ENCODE peak calls at places on chromosomes 12 and 14, in nine cellular contexts. P, I, C, V, Z, S, O, K and R are unnamed samples.

GRCh38 chr12:60577607-60578006 is 981.8 kb downstream of the SLC16A7 start:
- DNase-seq in V (no peak), I (peak), C (no peak), S (no peak), O (no peak), Z (no peak), P (no peak), K (no peak), R (no peak)

GRCh38 chr12:7072024-7072423 is 11.5 kb downstream of the C1S start:
- DNase-seq in C (no peak), Z (no peak), O (no peak), P (no peak), V (no peak), I (no peak), S (no peak), K (no peak), R (no peak)

GRCh38 chr14:52063107-52063506 is 5.8 kb downstream of the NID2 start:
- DNase-seq in V (no peak), K (no peak), P (no peak), Z (no peak), I (peak), O (no peak), S (no peak), C (no peak), R (no peak)

GRCh38 chr12:14828896-14829295 is 14.4 kb downstream of the ART4 start:
- DNase-seq in K (no peak), V (no peak), P (no peak), Z (no peak), S (no peak), O (no peak), C (no peak), I (no peak), R (no peak)

GRCh38 chr12:46459111-46459510 is 86.5 kb upstream of the SLC38A2 start:
- DNase-seq in P (no peak), K (no peak), V (no peak), C (no peak), I (no peak), S (no peak), Z (no peak), O (peak), R (no peak)

GRCh38 chr12:75933136-75933535 is 98.4 kb downstream of the PHLDA1 start:
- DNase-seq in C (no peak), K (no peak), S (no peak), O (peak), Z (no peak), P (no peak), V (no peak), I (no peak), R (no peak)

GRCh38 chr14:89973234-89973823 is 17.6 kb downstream of the TDP1 start:
- DNase-seq in V (peak), I (peak), K (peak), Z (peak), P (no peak), C (peak), O (peak), S (peak), R (peak)

GRCh38 chr14:61973981-61974380 is 211.8 kb downstream of the SNAPC1 start:
- DNase-seq in Z (no peak), P (no peak), S (no peak), O (peak), I (no peak), K (no peak), V (no peak), C (no peak), R (no peak)

GRCh38 chr14:30906752-30907658 is 32.6 kb downstream of the COCH start:
- DNase-seq in I (no peak), S (no peak), P (no peak), K (no peak), V (no peak), O (peak), Z (no peak), C (no peak), R (no peak)

GRCh38 chr14:48251290-48251689 is 575.9 kb upstream of the MDGA2 start:
- DNase-seq in K (no peak), S (no peak), O (no peak), P (no peak), Z (no peak), V (no peak), I (no peak), C (no peak), R (no peak)

GRCh38 chr12:118035194-118036041 is 18.9 kb downstream of the RFC5 start:
- DNase-seq in Z (no peak), I (no peak), P (no peak), C (no peak), S (no peak), V (no peak), K (no peak), O (no peak), R (no peak)

GRCh38 chr12:90953956-90954421 is 987 bp downstream of the CCER1 start:
- DNase-seq in C (no peak), O (no peak), I (no peak), Z (no peak), V (no peak), S (no peak), K (peak), P (no peak), R (no peak)

GRCh38 chr14:49612671-49613070 is 7.8 kb downstream of the RPL36AL start:
- DNase-seq in I (no peak), C (no peak), K (no peak), Z (no peak), O (no peak), V (no peak), P (no peak), S (no peak), R (no peak)

DNA sequence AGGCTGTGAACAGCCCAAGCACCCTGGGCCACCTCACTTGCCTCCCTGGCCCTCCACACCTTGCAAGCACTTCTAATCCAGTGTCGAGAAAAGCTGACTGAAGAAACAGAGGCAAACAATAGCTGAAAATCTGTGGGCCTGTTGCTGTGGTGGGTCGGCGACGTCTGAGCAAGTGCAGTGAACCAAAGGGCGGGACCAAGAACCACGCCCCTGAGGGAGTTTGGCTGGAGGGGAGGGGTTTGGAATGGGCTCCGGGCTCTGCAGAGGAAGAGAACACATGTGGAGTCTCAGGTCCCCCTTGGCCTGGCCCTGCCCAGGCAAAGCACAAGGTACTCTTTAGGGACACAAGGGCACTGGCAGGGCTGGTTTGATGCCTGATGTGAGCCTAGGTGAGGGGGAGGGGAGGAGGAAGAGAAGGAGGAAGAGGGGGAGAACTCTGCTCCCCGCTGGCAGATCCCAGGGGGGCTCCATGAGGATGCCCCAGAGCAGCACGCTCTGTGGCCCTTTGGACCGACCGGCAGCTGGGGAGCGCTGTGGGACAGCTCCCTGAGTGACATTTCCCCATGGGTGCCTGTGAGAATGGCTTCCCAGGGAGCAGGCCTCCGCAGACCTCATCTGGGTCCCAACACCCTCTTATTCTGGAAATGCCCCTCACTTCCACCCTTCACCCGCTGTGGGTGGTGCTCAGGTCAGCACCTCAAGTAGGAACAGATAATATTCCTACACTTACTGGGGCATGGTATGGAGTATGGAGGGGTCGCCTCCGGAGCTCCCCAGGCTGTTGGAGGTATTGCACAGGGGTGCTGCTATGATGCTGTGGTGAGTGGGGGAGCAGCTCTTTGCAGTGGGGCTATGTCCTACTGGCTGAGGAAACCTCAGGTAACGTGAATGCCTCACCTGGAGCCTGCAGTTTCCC is 85.5 kb downstream of the CPSF2 start:
- DNase-seq in I (no peak), V (no peak), S (no peak), K (no peak), P (no peak), C (no peak), Z (no peak), O (no peak), R (no peak)
- TF ChIP-seq CTCF in I (no peak), V (no peak), S (no peak), K (no peak), P (no peak), C (no peak), Z (no peak), O (no peak), R (no peak)

GRCh38 chr12:107131832-107132616 is 38.7 kb upstream of the CRY1 start:
- DNase-seq in K (peak), V (no peak), Z (peak), C (peak), S (no peak), P (no peak), O (peak), I (no peak), R (no peak)

GRCh38 chr12:107130830-107131760 is 37.7 kb upstream of the CRY1 start:
- DNase-seq in I (no peak), Z (no peak), K (peak), O (no peak), P (no peak), S (no peak), V (no peak), C (no peak), R (no peak)

GRCh38 chr12:107135177-107135576 is 41.8 kb upstream of the CRY1 start:
- DNase-seq in O (no peak), K (no peak), I (no peak), S (no peak), C (no peak), V (no peak), P (no peak), Z (no peak), R (no peak)

GRCh38 chr12:107134558-107134957 is 41.2 kb upstream of the CRY1 start:
- DNase-seq in O (no peak), S (no peak), V (no peak), Z (no peak), K (no peak), C (peak), P (no peak), I (peak), R (no peak)

DNA sequence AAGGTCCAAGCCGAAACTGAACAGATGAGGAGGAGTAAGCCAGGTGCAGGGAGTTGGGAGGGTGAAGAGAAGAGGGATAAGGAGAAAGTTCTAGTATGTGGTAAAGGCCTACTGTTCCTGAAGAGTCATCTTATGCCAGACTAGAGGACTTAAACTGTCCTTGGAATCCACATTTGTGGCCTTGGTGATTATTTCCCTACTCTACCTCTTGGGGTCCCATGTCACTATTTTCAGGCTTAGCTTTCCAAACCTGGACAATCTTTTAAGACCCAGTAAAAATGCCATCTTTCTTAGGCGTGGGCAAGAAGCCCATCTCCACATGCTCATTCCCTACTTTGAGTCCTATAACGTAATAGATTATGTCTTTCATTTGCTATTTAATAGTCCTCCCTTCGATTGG is 40.1 kb upstream of the CRY1 start:
- DNase-seq in K (no peak), Z (no peak), O (no peak), V (no peak), P (no peak), C (no peak), I (no peak), S (no peak), R (no peak)
- TF ChIP-seq CTCF in K (no peak), Z (no peak), O (peak), V (no peak), P (no peak), C (no peak), I (no peak), S (no peak), R (no peak)

GRCh38 chr12:20810487-20810886 is at the start of gene SLCO1B3:
- DNase-seq in S (no peak), O (no peak), V (no peak), I (no peak), C (no peak), Z (no peak), P (no peak), K (no peak), R (no peak)
- TF ChIP-seq CTCF in S (no peak), O (no peak), V (no peak), I (no peak), C (no peak), Z (no peak), P (no peak), K (no peak), R (no peak)

GRCh38 chr14:75482366-75482765 is 39.9 kb upstream of the BATF start:
- DNase-seq in P (no peak), I (peak), O (no peak), Z (no peak), S (no peak), K (no peak), V (no peak), C (no peak), R (no peak)

GRCh38 chr14:75489480-75489837 is 32.8 kb upstream of the BATF start:
- DNase-seq in Z (no peak), S (no peak), I (peak), K (no peak), C (no peak), V (peak), O (no peak), P (peak), R (no peak)

GRCh38 chr14:75487155-75487671 is 35.1 kb upstream of the BATF start:
- DNase-seq in Z (no peak), K (no peak), C (no peak), P (no peak), V (peak), I (no peak), S (no peak), O (peak), R (no peak)

GRCh38 chr14:75484711-75485429 is 37.4 kb upstream of the BATF start:
- DNase-seq in Z (no peak), I (peak), K (no peak), C (no peak), V (no peak), S (no peak), O (peak), P (no peak), R (no peak)

GRCh38 chr14:75486317-75486716 is 36.0 kb upstream of the BATF start:
- DNase-seq in S (no peak), I (no peak), C (no peak), V (no peak), P (no peak), O (no peak), K (no peak), Z (no peak), R (no peak)
- TF ChIP-seq CTCF in S (no peak), I (no peak), C (no peak), V (no peak), P (no peak), O (no peak), K (no peak), Z (no peak), R (no peak)

GRCh38 chr12:55703976-55704761 is 3.5 kb downstream of the ITGA7 start:
- DNase-seq in V (no peak), I (no peak), O (no peak), C (no peak), Z (no peak), S (no peak), P (no peak), K (no peak), R (no peak)

GRCh38 chr12:55707841-55708694 is at the start of gene ITGA7:
- DNase-seq in K (peak), C (peak), I (peak), V (peak), Z (peak), P (peak), S (peak), O (no peak), R (peak)

GRCh38 chr12:55704824-55705780 is 2.6 kb downstream of the ITGA7 start:
- DNase-seq in P (no peak), K (no peak), S (no peak), I (peak), Z (no peak), O (no peak), C (no peak), V (no peak), R (no peak)

GRCh38 chr12:55706840-55707671 is 648 bp downstream of the ITGA7 start:
- DNase-seq in K (peak), Z (no peak), P (no peak), V (no peak), O (no peak), S (no peak), I (no peak), C (no peak), R (no peak)

GRCh38 chr12:55705802-55706402 is 1.8 kb downstream of the ITGA7 start:
- DNase-seq in O (no peak), I (no peak), Z (no peak), P (no peak), V (no peak), S (no peak), C (peak), K (no peak), R (no peak)
- TF ChIP-seq CTCF in O (peak), I (peak), Z (peak), P (no peak), V (no peak), S (no peak), C (peak), K (no peak), R (no peak)

GRCh38 chr12:27555316-27555715 is 31.3 kb downstream of the PPFIBP1 start:
- DNase-seq in P (no peak), Z (no peak), I (no peak), K (no peak), S (no peak), V (no peak), O (no peak), C (no peak), R (no peak)
- TF ChIP-seq CTCF in P (no peak), Z (no peak), I (no peak), K (no peak), S (no peak), V (no peak), O (no peak), C (no peak), R (no peak)

DNA sequence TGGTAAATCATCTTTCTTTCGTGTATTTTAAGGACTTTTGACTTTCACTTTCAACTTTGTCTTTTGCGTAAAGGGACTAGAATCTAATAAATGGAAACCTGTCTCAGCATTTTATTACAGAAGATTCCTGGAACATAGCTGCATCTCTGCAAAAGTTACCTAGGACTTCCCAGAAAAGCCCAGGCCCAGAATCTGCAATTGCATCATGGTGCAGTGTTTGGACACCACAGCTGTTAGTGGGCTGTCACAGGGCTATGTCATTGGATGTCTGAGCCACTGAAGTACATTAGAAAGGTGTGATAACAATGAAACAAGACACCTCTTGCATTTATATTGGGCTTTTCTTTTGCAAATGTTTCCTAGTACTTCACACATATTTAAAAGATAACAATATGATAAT is 199.9 kb upstream of the IGF1 start:
- DNase-seq in C (no peak), Z (no peak), P (no peak), S (no peak), O (no peak), V (no peak), I (no peak), K (no peak), R (no peak)
- TF ChIP-seq CTCF in C (no peak), Z (no peak), P (no peak), S (no peak), O (no peak), V (no peak), I (no peak), K (no peak), R (no peak)